ENCODE peak calls at places on chromosomes 11 and 22, in eight cellular contexts. Q is GM23248, B is K562, D is mammary epithelial cell, L is esophagus squamous epithelium, W is OCI-LY7, E is keratinocyte, V is ovary. O is an unnamed sample.
A peak's percentile ranks its signal among the peaks of the same experiment; 100 is the strongest.

GRCh38 chr22:45475876-45476514 is 26.7 kb upstream of the FBLN1 start:
- DNase-seq in Q (peak; percentile 43), E (no peak), V (peak; percentile 12), W (no peak), B (no peak), D (no peak), L (no peak), O (no peak)

GRCh38 chr11:114399490-114399889 is 821 bp downstream of the C11orf71 start:
- DNase-seq in D (no peak), W (no peak), B (peak; percentile 38), Q (no peak), L (no peak), E (no peak), V (no peak), O (no peak)

GRCh38 chr22:31952459-31952858 is 8.1 kb downstream of the YWHAH start:
- DNase-seq in E (no peak), Q (peak; percentile 93), B (no peak), L (no peak), V (no peak), D (peak; percentile 79), W (no peak), O (no peak)

GRCh38 chr11:1565173-1565903 is 6.7 kb downstream of the DUSP8 start:
- DNase-seq in W (no peak), V (no peak), B (no peak), D (no peak), Q (no peak), E (no peak), L (no peak), O (no peak)

GRCh38 chr22:40436460-40437431 is 66.4 kb downstream of the SGSM3 start:
- DNase-seq in V (no peak), B (peak; percentile 84), D (peak; percentile 44), L (no peak), W (peak; percentile 95), E (no peak), Q (peak; percentile 73), O (no peak)

GRCh38 chr22:46058591-46059519 is 81.9 kb upstream of the WNT7B start:
- DNase-seq in D (peak; percentile 56), E (no peak), W (no peak), L (no peak), B (no peak), V (peak; percentile 46), Q (peak; percentile 74), O (no peak)

GRCh38 chr11:93652161-93652597 is 9.3 kb upstream of the CEP295 start:
- DNase-seq in W (peak; percentile 43), L (no peak), D (peak; percentile 19), V (no peak), Q (peak; percentile 61), E (no peak), B (peak; percentile 55), O (peak; percentile 4)

GRCh38 chr11:68115285-68115684 is 5.9 kb downstream of the CHKA start:
- DNase-seq in E (no peak), L (no peak), W (no peak), V (no peak), D (no peak), Q (no peak), B (no peak), O (no peak)

GRCh38 chr11:3149852-3150188 is 15.3 kb downstream of the OSBPL5 start:
- DNase-seq in Q (no peak), W (no peak), L (no peak), D (no peak), V (no peak), E (no peak), B (no peak), O (no peak)

GRCh38 chr22:47051435-47052175 is 289.2 kb downstream of the TBC1D22A start:
- DNase-seq in E (no peak), D (no peak), L (no peak), Q (no peak), W (no peak), B (no peak), V (no peak), O (no peak)

GRCh38 chr11:62806611-62807121 is 1.4 kb upstream of the NXF1 start:
- DNase-seq in L (no peak), D (peak; percentile 55), B (peak; percentile 31), W (peak; percentile 41), Q (peak; percentile 77), E (no peak), V (no peak), O (no peak)

GRCh38 chr11:10909141-10909883 is 51.5 kb upstream of the ZBED5 start:
- DNase-seq in V (no peak), B (no peak), Q (peak; percentile 79), D (peak; percentile 69), E (peak; percentile 45), L (no peak), W (no peak), O (no peak)

GRCh38 chr11:99693941-99694492 is 673.3 kb downstream of the CNTN5 start:
- DNase-seq in L (no peak), V (no peak), Q (peak; percentile 0), W (no peak), D (peak; percentile 2), E (no peak), B (no peak), O (no peak)

GRCh38 chr11:94602430-94603372 is 35.5 kb downstream of the PIWIL4 start:
- DNase-seq in Q (peak; percentile 97), W (peak; percentile 75), D (peak; percentile 68), L (no peak), B (peak; percentile 51), E (no peak), V (peak; percentile 60), O (no peak)

GRCh38 chr11:34381775-34382174 is 24.0 kb upstream of the ABTB2 start:
- DNase-seq in L (no peak), V (no peak), B (no peak), E (no peak), Q (no peak), D (no peak), W (no peak), O (no peak)

GRCh38 chr11:34380696-34381095 is 22.9 kb upstream of the ABTB2 start:
- DNase-seq in W (no peak), L (no peak), Q (peak; percentile 85), E (peak; percentile 45), D (peak; percentile 85), V (no peak), B (no peak), O (no peak)

GRCh38 chr11:34373727-34374126 is 15.9 kb upstream of the ABTB2 start:
- DNase-seq in W (no peak), Q (no peak), L (no peak), D (no peak), E (no peak), B (no peak), V (no peak), O (no peak)

GRCh38 chr11:34379539-34379938 is 21.7 kb upstream of the ABTB2 start:
- DNase-seq in V (no peak), E (no peak), Q (no peak), D (no peak), B (no peak), L (no peak), W (no peak), O (no peak)

GRCh38 chr11:34379081-34379480 is 21.3 kb upstream of the ABTB2 start:
- DNase-seq in W (no peak), Q (peak; percentile 38), E (no peak), L (no peak), V (no peak), D (peak; percentile 75), B (no peak), O (no peak)
- H3K27ac ChIP-seq in W (no peak overlapping the region), Q (no peak overlapping the region), E (no peak overlapping the region), L (no peak overlapping the region), V (no peak overlapping the region), D (no peak overlapping the region), B (no peak overlapping the region), O (no peak overlapping the region)

GRCh38 chr11:16902979-16903378 is 111.2 kb downstream of the PLEKHA7 start:
- DNase-seq in W (no peak), V (no peak), D (peak; percentile 35), B (no peak), L (no peak), Q (no peak), E (no peak), O (no peak)
- H3K27ac ChIP-seq in W (no peak overlapping the region), V (no peak overlapping the region), D (peak overlapping the region; percentile 92), B (no peak overlapping the region), L (peak overlapping the region; percentile 40), Q (no peak overlapping the region), E (no peak overlapping the region), O (no peak overlapping the region)

GRCh38 chr22:50536231-50536630 is 6.4 kb upstream of the TYMP start:
- DNase-seq in B (no peak), Q (no peak), L (no peak), D (no peak), E (no peak), V (no peak), W (peak; percentile 36), O (no peak)

GRCh38 chr22:50532353-50532700 is 2.5 kb upstream of the TYMP start:
- DNase-seq in Q (no peak), L (no peak), B (no peak), V (no peak), E (no peak), W (peak; percentile 22), D (no peak), O (no peak)

GRCh38 chr22:50532824-50533344 is 3.1 kb upstream of the TYMP start:
- DNase-seq in B (no peak), E (no peak), L (no peak), D (no peak), Q (no peak), V (no peak), W (no peak), O (no peak)

GRCh38 chr22:50537765-50538164 is 7.9 kb upstream of the KLHDC7B start:
- DNase-seq in B (no peak), L (no peak), D (no peak), Q (no peak), W (no peak), E (no peak), V (no peak), O (no peak)

DNA sequence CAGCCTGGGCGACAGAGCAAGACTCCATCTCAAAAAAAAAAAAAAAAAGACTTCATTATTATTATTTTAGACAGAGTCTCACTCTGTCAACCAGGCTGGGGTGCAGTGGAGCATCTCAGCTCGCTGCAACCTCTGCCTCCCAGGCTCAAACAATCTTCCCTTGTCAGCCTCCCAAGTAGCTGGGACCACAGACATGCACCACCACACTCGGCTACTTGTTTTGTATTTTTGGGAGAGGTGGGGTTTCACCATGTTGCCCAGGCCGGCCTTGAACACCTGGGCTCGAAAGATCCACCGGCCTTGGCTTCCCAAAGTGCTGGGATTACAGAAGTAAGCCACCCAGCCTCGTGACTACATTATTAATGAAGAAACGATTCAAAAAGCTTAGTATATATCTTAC is 5.3 kb upstream of the TYMP start:
- DNase-seq in V (no peak), E (no peak), Q (no peak), D (no peak), B (no peak), W (peak; percentile 49), L (no peak), O (no peak)
- H3K27ac ChIP-seq in V (no peak overlapping the region), E (no peak overlapping the region), Q (no peak overlapping the region), D (no peak overlapping the region), B (no peak overlapping the region), W (peak overlapping the region; percentile 85), L (no peak overlapping the region), O (no peak overlapping the region)

DNA sequence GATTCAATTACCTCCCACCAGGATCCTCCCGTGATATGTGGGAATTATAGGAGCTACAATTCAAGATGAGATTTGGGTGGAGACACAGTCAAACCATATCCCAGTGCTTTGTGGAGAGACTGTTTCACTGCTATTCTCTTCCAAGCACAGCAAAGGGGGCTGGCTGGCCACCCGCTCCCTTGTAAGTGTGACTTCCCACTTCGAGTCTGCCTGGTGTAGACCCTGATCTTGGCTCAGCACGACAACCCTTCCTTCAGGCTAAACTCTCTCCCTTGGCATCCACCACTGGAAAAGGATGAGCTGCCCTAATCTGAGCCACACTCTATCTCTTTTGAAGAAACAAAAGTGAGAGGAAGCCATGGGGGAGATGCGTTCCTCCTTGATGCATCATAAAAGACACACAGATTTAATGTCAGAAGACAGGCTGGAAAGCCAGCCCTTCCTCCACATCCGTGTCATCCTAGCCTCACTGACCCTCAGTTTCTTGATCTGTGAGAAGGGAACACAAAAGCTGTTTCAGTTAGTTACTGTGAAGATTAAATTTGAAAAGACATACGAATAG is 64.7 kb upstream of the CDON start:
- DNase-seq in W (no peak), Q (peak; percentile 53), D (no peak), L (no peak), E (no peak), B (no peak), V (no peak), O (no peak)
- H3K27ac ChIP-seq in W (no peak overlapping the region), Q (no peak overlapping the region), D (no peak overlapping the region), L (no peak overlapping the region), E (no peak overlapping the region), B (no peak overlapping the region), V (peak overlapping the region; percentile 69), O (no peak overlapping the region)

O was measured in caudate nucleus.